ENCODE peak calls at places on chromosomes 13 and 19, in six cellular contexts. One of them, this sample, is unnamed.

GRCh38 chr19:53165691-53166091 is 6.8 kb upstream of the ZNF347 start:
- DNase-seq in Ammon's horn: no peak
- DNase-seq in AG04449: no peak
- DNase-seq in NCI-H774: no peak
- DNase-seq in CD8-positive, alpha-beta memory T cell: no peak
- DNase-seq in stimulated activated CD4-positive, alpha-beta T cell treated with anti-CD3 and anti-CD28 coated beads, Interleukin-15, amount 100 ng/mL, for 1 hour: no peak
- DNase-seq in this sample: no peak

GRCh38 chr13:37715606-37716015 is 117.0 kb upstream of the POSTN start:
- DNase-seq in CD8-positive, alpha-beta memory T cell: no peak
- DNase-seq in AG04449: peak; percentile 80
- DNase-seq in NCI-H774: no peak
- DNase-seq in Ammon's horn: no peak
- DNase-seq in stimulated activated CD4-positive, alpha-beta T cell treated with anti-CD3 and anti-CD28 coated beads, Interleukin-15, amount 100 ng/mL, for 1 hour: no peak
- DNase-seq in this sample: no peak

GRCh38 chr19:55579766-55580621 is 654 bp downstream of the ZNF579 start:
- DNase-seq in CD8-positive, alpha-beta memory T cell: no peak
- DNase-seq in stimulated activated CD4-positive, alpha-beta T cell treated with anti-CD3 and anti-CD28 coated beads, Interleukin-15, amount 100 ng/mL, for 1 hour: no peak
- DNase-seq in AG04449: no peak
- DNase-seq in NCI-H774: no peak
- DNase-seq in Ammon's horn: no peak
- DNase-seq in this sample: no peak

GRCh38 chr19:11849264-11849615 is 714 bp downstream of the ZNF439 start:
- DNase-seq in NCI-H774: no peak
- DNase-seq in AG04449: no peak
- DNase-seq in stimulated activated CD4-positive, alpha-beta T cell treated with anti-CD3 and anti-CD28 coated beads, Interleukin-15, amount 100 ng/mL, for 1 hour: no peak
- DNase-seq in Ammon's horn: peak; percentile 4
- DNase-seq in CD8-positive, alpha-beta memory T cell: no peak
- DNase-seq in this sample: no peak

GRCh38 chr13:99657848-99658265 is 156.6 kb downstream of the TM9SF2 start:
- DNase-seq in NCI-H774: no peak
- DNase-seq in Ammon's horn: peak; percentile 67
- DNase-seq in AG04449: no peak
- DNase-seq in CD8-positive, alpha-beta memory T cell: peak; percentile 4
- DNase-seq in stimulated activated CD4-positive, alpha-beta T cell treated with anti-CD3 and anti-CD28 coated beads, Interleukin-15, amount 100 ng/mL, for 1 hour: no peak
- DNase-seq in this sample: no peak

GRCh38 chr13:40124648-40125045 is 469.2 kb downstream of the COG6 start:
- DNase-seq in CD8-positive, alpha-beta memory T cell: no peak
- DNase-seq in NCI-H774: no peak
- DNase-seq in Ammon's horn: no peak
- DNase-seq in stimulated activated CD4-positive, alpha-beta T cell treated with anti-CD3 and anti-CD28 coated beads, Interleukin-15, amount 100 ng/mL, for 1 hour: no peak
- DNase-seq in AG04449: no peak
- DNase-seq in this sample: no peak

GRCh38 chr19:30448386-30449130 is 76.4 kb downstream of the ZNF536 start:
- DNase-seq in Ammon's horn: peak; percentile 25
- DNase-seq in NCI-H774: no peak
- DNase-seq in AG04449: no peak
- DNase-seq in stimulated activated CD4-positive, alpha-beta T cell treated with anti-CD3 and anti-CD28 coated beads, Interleukin-15, amount 100 ng/mL, for 1 hour: no peak
- DNase-seq in CD8-positive, alpha-beta memory T cell: no peak
- DNase-seq in this sample: no peak

GRCh38 chr19:3738477-3739220 is 22.8 kb downstream of the APBA3 start:
- DNase-seq in CD8-positive, alpha-beta memory T cell: no peak
- DNase-seq in NCI-H774: no peak
- DNase-seq in Ammon's horn: no peak
- DNase-seq in stimulated activated CD4-positive, alpha-beta T cell treated with anti-CD3 and anti-CD28 coated beads, Interleukin-15, amount 100 ng/mL, for 1 hour: no peak
- DNase-seq in AG04449: no peak
- DNase-seq in this sample: no peak

GRCh38 chr13:108155185-108156106 is 59.9 kb downstream of the LIG4 start:
- DNase-seq in AG04449: no peak
- DNase-seq in NCI-H774: peak; percentile 77
- DNase-seq in Ammon's horn: peak; percentile 53
- DNase-seq in CD8-positive, alpha-beta memory T cell: peak; percentile 34
- DNase-seq in stimulated activated CD4-positive, alpha-beta T cell treated with anti-CD3 and anti-CD28 coated beads, Interleukin-15, amount 100 ng/mL, for 1 hour: peak; percentile 6
- DNase-seq in this sample: no peak

GRCh38 chr19:12967907-12968306 is 1.5 kb upstream of the DAND5 start:
- DNase-seq in Ammon's horn: no peak
- DNase-seq in CD8-positive, alpha-beta memory T cell: no peak
- DNase-seq in NCI-H774: no peak
- DNase-seq in AG04449: no peak
- DNase-seq in stimulated activated CD4-positive, alpha-beta T cell treated with anti-CD3 and anti-CD28 coated beads, Interleukin-15, amount 100 ng/mL, for 1 hour: no peak
- DNase-seq in this sample: no peak

GRCh38 chr19:24166055-24166454 is 79.1 kb downstream of the ZNF254 start:
- DNase-seq in CD8-positive, alpha-beta memory T cell: no peak
- DNase-seq in NCI-H774: no peak
- DNase-seq in AG04449: no peak
- DNase-seq in stimulated activated CD4-positive, alpha-beta T cell treated with anti-CD3 and anti-CD28 coated beads, Interleukin-15, amount 100 ng/mL, for 1 hour: no peak
- DNase-seq in Ammon's horn: no peak
- DNase-seq in this sample: no peak

GRCh38 chr19:21604351-21604926 is 99.0 kb downstream of the ZNF429 start:
- DNase-seq in stimulated activated CD4-positive, alpha-beta T cell treated with anti-CD3 and anti-CD28 coated beads, Interleukin-15, amount 100 ng/mL, for 1 hour: no peak
- DNase-seq in NCI-H774: peak; percentile 24
- DNase-seq in AG04449: no peak
- DNase-seq in CD8-positive, alpha-beta memory T cell: no peak
- DNase-seq in Ammon's horn: no peak
- DNase-seq in this sample: no peak

GRCh38 chr13:110882228-110882627 is 32.6 kb downstream of the ANKRD10 start:
- DNase-seq in stimulated activated CD4-positive, alpha-beta T cell treated with anti-CD3 and anti-CD28 coated beads, Interleukin-15, amount 100 ng/mL, for 1 hour: no peak
- DNase-seq in NCI-H774: no peak
- DNase-seq in CD8-positive, alpha-beta memory T cell: no peak
- DNase-seq in Ammon's horn: no peak
- DNase-seq in AG04449: no peak
- DNase-seq in this sample: no peak

GRCh38 chr13:28448959-28449358 is 46.0 kb downstream of the FLT1 start:
- DNase-seq in Ammon's horn: no peak
- DNase-seq in NCI-H774: no peak
- DNase-seq in CD8-positive, alpha-beta memory T cell: no peak
- DNase-seq in AG04449: no peak
- DNase-seq in stimulated activated CD4-positive, alpha-beta T cell treated with anti-CD3 and anti-CD28 coated beads, Interleukin-15, amount 100 ng/mL, for 1 hour: no peak
- DNase-seq in this sample: no peak

GRCh38 chr19:30227661-30228112 is 144.5 kb upstream of the ZNF536 start:
- DNase-seq in CD8-positive, alpha-beta memory T cell: no peak
- DNase-seq in AG04449: no peak
- DNase-seq in Ammon's horn: peak; percentile 80
- DNase-seq in NCI-H774: peak; percentile 6
- DNase-seq in stimulated activated CD4-positive, alpha-beta T cell treated with anti-CD3 and anti-CD28 coated beads, Interleukin-15, amount 100 ng/mL, for 1 hour: no peak
- DNase-seq in this sample: peak; percentile 43

GRCh38 chr13:45823583-45823982 is 28.0 kb downstream of the SIAH3 start:
- DNase-seq in AG04449: no peak
- DNase-seq in CD8-positive, alpha-beta memory T cell: no peak
- DNase-seq in stimulated activated CD4-positive, alpha-beta T cell treated with anti-CD3 and anti-CD28 coated beads, Interleukin-15, amount 100 ng/mL, for 1 hour: no peak
- DNase-seq in Ammon's horn: no peak
- DNase-seq in NCI-H774: no peak
- DNase-seq in this sample: no peak

GRCh38 chr19:34676697-34677385 is at the start of gene SCGB2B2:
- DNase-seq in Ammon's horn: peak; percentile 94
- DNase-seq in stimulated activated CD4-positive, alpha-beta T cell treated with anti-CD3 and anti-CD28 coated beads, Interleukin-15, amount 100 ng/mL, for 1 hour: peak; percentile 22
- DNase-seq in CD8-positive, alpha-beta memory T cell: no peak
- DNase-seq in AG04449: no peak
- DNase-seq in NCI-H774: peak; percentile 86
- DNase-seq in this sample: peak; percentile 91

GRCh38 chr13:49693877-49694276 is 2.6 kb upstream of the EBPL start:
- DNase-seq in CD8-positive, alpha-beta memory T cell: no peak
- DNase-seq in AG04449: no peak
- DNase-seq in NCI-H774: no peak
- DNase-seq in stimulated activated CD4-positive, alpha-beta T cell treated with anti-CD3 and anti-CD28 coated beads, Interleukin-15, amount 100 ng/mL, for 1 hour: no peak
- DNase-seq in Ammon's horn: no peak
- DNase-seq in this sample: no peak

GRCh38 chr19:57276430-57276829 is 3.9 kb upstream of the ZNF460 start:
- DNase-seq in AG04449: no peak
- DNase-seq in CD8-positive, alpha-beta memory T cell: no peak
- DNase-seq in stimulated activated CD4-positive, alpha-beta T cell treated with anti-CD3 and anti-CD28 coated beads, Interleukin-15, amount 100 ng/mL, for 1 hour: no peak
- DNase-seq in Ammon's horn: no peak
- DNase-seq in NCI-H774: no peak
- DNase-seq in this sample: no peak

GRCh38 chr19:6239401-6239844 is 40.4 kb downstream of the MLLT1 start:
- DNase-seq in AG04449: no peak
- DNase-seq in stimulated activated CD4-positive, alpha-beta T cell treated with anti-CD3 and anti-CD28 coated beads, Interleukin-15, amount 100 ng/mL, for 1 hour: no peak
- DNase-seq in Ammon's horn: no peak
- DNase-seq in NCI-H774: no peak
- DNase-seq in CD8-positive, alpha-beta memory T cell: no peak
- DNase-seq in this sample: no peak

GRCh38 chr19:19775891-19776205 is 42.9 kb upstream of the ZNF14 start:
- DNase-seq in CD8-positive, alpha-beta memory T cell: no peak
- DNase-seq in stimulated activated CD4-positive, alpha-beta T cell treated with anti-CD3 and anti-CD28 coated beads, Interleukin-15, amount 100 ng/mL, for 1 hour: no peak
- DNase-seq in AG04449: no peak
- DNase-seq in NCI-H774: no peak
- DNase-seq in Ammon's horn: no peak
- DNase-seq in this sample: no peak

GRCh38 chr19:35267818-35268545 is 780 bp upstream of the USF2 start:
- DNase-seq in NCI-H774: peak; percentile 69
- DNase-seq in CD8-positive, alpha-beta memory T cell: peak; percentile 67
- DNase-seq in stimulated activated CD4-positive, alpha-beta T cell treated with anti-CD3 and anti-CD28 coated beads, Interleukin-15, amount 100 ng/mL, for 1 hour: peak; percentile 63
- DNase-seq in Ammon's horn: peak; percentile 69
- DNase-seq in AG04449: no peak
- DNase-seq in this sample: peak; percentile 41

GRCh38 chr13:42392706-42393572 is 121.0 kb downstream of the AKAP11 start:
- DNase-seq in stimulated activated CD4-positive, alpha-beta T cell treated with anti-CD3 and anti-CD28 coated beads, Interleukin-15, amount 100 ng/mL, for 1 hour: no peak
- DNase-seq in Ammon's horn: no peak
- DNase-seq in CD8-positive, alpha-beta memory T cell: no peak
- DNase-seq in AG04449: no peak
- DNase-seq in NCI-H774: no peak
- DNase-seq in this sample: no peak

GRCh38 chr19:44865196-44865767 is 19.2 kb downstream of the NECTIN2 start:
- DNase-seq in CD8-positive, alpha-beta memory T cell: no peak
- DNase-seq in AG04449: no peak
- DNase-seq in NCI-H774: no peak
- DNase-seq in Ammon's horn: peak; percentile 32
- DNase-seq in stimulated activated CD4-positive, alpha-beta T cell treated with anti-CD3 and anti-CD28 coated beads, Interleukin-15, amount 100 ng/mL, for 1 hour: no peak
- DNase-seq in this sample: no peak

GRCh38 chr13:75052616-75053015 is 429.4 kb downstream of the TBC1D4 start:
- DNase-seq in CD8-positive, alpha-beta memory T cell: no peak
- DNase-seq in Ammon's horn: no peak
- DNase-seq in NCI-H774: no peak
- DNase-seq in stimulated activated CD4-positive, alpha-beta T cell treated with anti-CD3 and anti-CD28 coated beads, Interleukin-15, amount 100 ng/mL, for 1 hour: no peak
- DNase-seq in AG04449: no peak
- DNase-seq in this sample: no peak

GRCh38 chr19:39416626-39417120 is 4.2 kb downstream of the PLEKHG2 start:
- DNase-seq in Ammon's horn: no peak
- DNase-seq in stimulated activated CD4-positive, alpha-beta T cell treated with anti-CD3 and anti-CD28 coated beads, Interleukin-15, amount 100 ng/mL, for 1 hour: no peak
- DNase-seq in CD8-positive, alpha-beta memory T cell: no peak
- DNase-seq in AG04449: no peak
- DNase-seq in NCI-H774: no peak
- DNase-seq in this sample: no peak

GRCh38 chr19:38073806-38074685 is 150.0 kb downstream of the DPF1 start:
- DNase-seq in Ammon's horn: peak; percentile 26
- DNase-seq in stimulated activated CD4-positive, alpha-beta T cell treated with anti-CD3 and anti-CD28 coated beads, Interleukin-15, amount 100 ng/mL, for 1 hour: no peak
- DNase-seq in AG04449: no peak
- DNase-seq in CD8-positive, alpha-beta memory T cell: no peak
- DNase-seq in NCI-H774: no peak
- DNase-seq in this sample: no peak